ENCODE peak calls at places on chromosomes 12 and 14, in ten cellular contexts. One of them, this sample, is unnamed. For H3K27me3, the result is how much of the 10 kb centered on the place peaks cover.

GRCh38 chr14:40417777-40418401 is 985.7 kb upstream of the FBXO33 start:
- DNase-seq in body of pancreas: peak
- DNase-seq in endothelial cell of umbilical vein: no peak
- DNase-seq in mammary epithelial cell: no peak
- DNase-seq in lower lobe of right lung: no peak
- DNase-seq in cardiac muscle cell: peak
- DNase-seq in testis: peak
- DNase-seq in gastrocnemius medialis: no peak
- DNase-seq in ascending aorta: no peak
- DNase-seq in GM23338: peak
- DNase-seq in this sample: no peak

GRCh38 chr14:80134321-80134720 is 77.0 kb downstream of the DIO2 start:
- DNase-seq in ascending aorta: no peak
- DNase-seq in endothelial cell of umbilical vein: no peak
- DNase-seq in testis: no peak
- DNase-seq in mammary epithelial cell: no peak
- DNase-seq in cardiac muscle cell: no peak
- DNase-seq in gastrocnemius medialis: no peak
- DNase-seq in lower lobe of right lung: no peak
- DNase-seq in GM23338: no peak
- DNase-seq in body of pancreas: no peak
- DNase-seq in this sample: no peak

GRCh38 chr14:103074699-103075341 is 9.2 kb upstream of the LBHD2 start:
- DNase-seq in body of pancreas: peak
- DNase-seq in endothelial cell of umbilical vein: no peak
- DNase-seq in ascending aorta: no peak
- DNase-seq in gastrocnemius medialis: peak
- DNase-seq in cardiac muscle cell: peak
- DNase-seq in lower lobe of right lung: peak
- DNase-seq in mammary epithelial cell: no peak
- DNase-seq in testis: no peak
- DNase-seq in GM23338: peak
- DNase-seq in this sample: no peak

GRCh38 chr12:91106283-91106682 is 5.0 kb downstream of the LUM start:
- DNase-seq in ascending aorta: no peak
- DNase-seq in endothelial cell of umbilical vein: no peak
- DNase-seq in body of pancreas: no peak
- DNase-seq in cardiac muscle cell: no peak
- DNase-seq in testis: no peak
- DNase-seq in gastrocnemius medialis: no peak
- DNase-seq in mammary epithelial cell: no peak
- DNase-seq in GM23338: no peak
- DNase-seq in lower lobe of right lung: no peak
- DNase-seq in this sample: no peak

GRCh38 chr14:71658261-71658860 is 273.9 kb upstream of the RGS6 start:
- DNase-seq in mammary epithelial cell: no peak
- DNase-seq in endothelial cell of umbilical vein: peak
- DNase-seq in testis: no peak
- DNase-seq in ascending aorta: no peak
- DNase-seq in body of pancreas: no peak
- DNase-seq in gastrocnemius medialis: no peak
- DNase-seq in GM23338: no peak
- DNase-seq in lower lobe of right lung: no peak
- DNase-seq in cardiac muscle cell: no peak
- DNase-seq in this sample: no peak

GRCh38 chr14:70317969-70318634 is 41.4 kb downstream of the COX16 start:
- DNase-seq in testis: peak
- DNase-seq in body of pancreas: peak
- DNase-seq in gastrocnemius medialis: no peak
- DNase-seq in mammary epithelial cell: peak
- DNase-seq in GM23338: peak
- DNase-seq in lower lobe of right lung: no peak
- DNase-seq in endothelial cell of umbilical vein: peak
- DNase-seq in cardiac muscle cell: peak
- DNase-seq in ascending aorta: no peak
- DNase-seq in this sample: peak

GRCh38 chr14:79809849-79810612 is 401.3 kb downstream of the DIO2 start:
- DNase-seq in GM23338: peak
- DNase-seq in body of pancreas: no peak
- DNase-seq in gastrocnemius medialis: no peak
- DNase-seq in cardiac muscle cell: no peak
- DNase-seq in endothelial cell of umbilical vein: no peak
- DNase-seq in testis: peak
- DNase-seq in lower lobe of right lung: no peak
- DNase-seq in mammary epithelial cell: no peak
- DNase-seq in ascending aorta: no peak
- DNase-seq in this sample: peak

GRCh38 chr12:34406228-34406995 is 384.1 kb downstream of the ALG10 start:
- DNase-seq in endothelial cell of umbilical vein: no peak
- DNase-seq in gastrocnemius medialis: peak
- DNase-seq in testis: peak
- DNase-seq in GM23338: no peak
- DNase-seq in ascending aorta: no peak
- DNase-seq in body of pancreas: no peak
- DNase-seq in lower lobe of right lung: peak
- DNase-seq in cardiac muscle cell: no peak
- DNase-seq in mammary epithelial cell: no peak
- DNase-seq in this sample: no peak

GRCh38 chr14:85531141-85531593 is 1.2 kb downstream of the FLRT2 start:
- DNase-seq in endothelial cell of umbilical vein: peak
- DNase-seq in body of pancreas: peak
- DNase-seq in lower lobe of right lung: peak
- DNase-seq in gastrocnemius medialis: peak
- DNase-seq in ascending aorta: no peak
- DNase-seq in mammary epithelial cell: peak
- DNase-seq in testis: no peak
- DNase-seq in GM23338: peak
- DNase-seq in cardiac muscle cell: peak
- DNase-seq in this sample: peak

GRCh38 chr12:76757694-76758093 is 6.2 kb upstream of the ZDHHC17 start:
- DNase-seq in mammary epithelial cell: peak
- DNase-seq in ascending aorta: no peak
- DNase-seq in GM23338: no peak
- DNase-seq in gastrocnemius medialis: no peak
- DNase-seq in cardiac muscle cell: no peak
- DNase-seq in lower lobe of right lung: no peak
- DNase-seq in body of pancreas: no peak
- DNase-seq in endothelial cell of umbilical vein: no peak
- DNase-seq in testis: no peak
- DNase-seq in this sample: peak

GRCh38 chr12:32983332-32983731 is 86.8 kb upstream of the PKP2 start:
- DNase-seq in gastrocnemius medialis: no peak
- DNase-seq in testis: no peak
- DNase-seq in body of pancreas: no peak
- DNase-seq in mammary epithelial cell: no peak
- DNase-seq in ascending aorta: no peak
- DNase-seq in cardiac muscle cell: no peak
- DNase-seq in GM23338: no peak
- DNase-seq in endothelial cell of umbilical vein: no peak
- DNase-seq in lower lobe of right lung: no peak
- DNase-seq in this sample: no peak

GRCh38 chr12:110745632-110746284 is 3.1 kb upstream of the PPP1CC start:
- DNase-seq in GM23338: no peak
- DNase-seq in mammary epithelial cell: peak
- DNase-seq in testis: no peak
- DNase-seq in lower lobe of right lung: no peak
- DNase-seq in ascending aorta: no peak
- DNase-seq in gastrocnemius medialis: no peak
- DNase-seq in body of pancreas: no peak
- DNase-seq in endothelial cell of umbilical vein: no peak
- DNase-seq in cardiac muscle cell: no peak
- DNase-seq in this sample: no peak

GRCh38 chr12:110744697-110745264 is 2.1 kb upstream of the PPP1CC start:
- DNase-seq in lower lobe of right lung: no peak
- DNase-seq in cardiac muscle cell: no peak
- DNase-seq in mammary epithelial cell: peak
- DNase-seq in ascending aorta: no peak
- DNase-seq in endothelial cell of umbilical vein: no peak
- DNase-seq in body of pancreas: no peak
- DNase-seq in GM23338: no peak
- DNase-seq in testis: no peak
- DNase-seq in gastrocnemius medialis: no peak
- DNase-seq in this sample: peak

GRCh38 chr12:110743571-110744093 is 941 bp upstream of the PPP1CC start:
- DNase-seq in body of pancreas: peak
- DNase-seq in endothelial cell of umbilical vein: no peak
- DNase-seq in GM23338: peak
- DNase-seq in lower lobe of right lung: peak
- DNase-seq in testis: peak
- DNase-seq in cardiac muscle cell: no peak
- DNase-seq in gastrocnemius medialis: peak
- DNase-seq in mammary epithelial cell: peak
- DNase-seq in ascending aorta: no peak
- DNase-seq in this sample: no peak

GRCh38 chr12:110742718-110743570 is at the start of gene PPP1CC:
- DNase-seq in ascending aorta: peak
- DNase-seq in lower lobe of right lung: peak
- DNase-seq in GM23338: peak
- DNase-seq in mammary epithelial cell: peak
- DNase-seq in cardiac muscle cell: peak
- DNase-seq in body of pancreas: peak
- DNase-seq in endothelial cell of umbilical vein: peak
- DNase-seq in gastrocnemius medialis: peak
- DNase-seq in testis: peak
- DNase-seq in this sample: peak

DNA sequence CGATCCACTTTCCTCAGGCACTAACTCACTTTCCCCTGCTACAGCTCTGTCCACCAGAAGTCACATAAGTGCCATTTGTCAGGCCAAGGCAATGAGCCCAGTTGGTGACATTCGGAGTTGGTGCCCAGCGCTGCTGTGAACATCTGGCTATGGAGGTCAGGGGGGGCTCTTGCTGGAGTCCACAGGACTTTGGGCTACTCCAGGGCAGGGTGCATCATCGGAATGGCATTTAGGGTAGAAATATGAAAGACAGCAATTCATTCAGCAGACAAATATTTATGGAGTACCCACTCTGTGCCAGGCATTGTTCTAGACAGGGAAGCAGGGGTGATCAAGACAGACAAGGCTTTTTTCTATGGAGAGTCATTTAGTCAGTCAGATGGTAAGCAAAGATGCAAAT is 1.5 kb upstream of the PPP1CC start:
- DNase-seq in GM23338: no peak
- DNase-seq in gastrocnemius medialis: no peak
- DNase-seq in cardiac muscle cell: no peak
- DNase-seq in mammary epithelial cell: peak
- DNase-seq in lower lobe of right lung: no peak
- DNase-seq in endothelial cell of umbilical vein: peak
- DNase-seq in ascending aorta: no peak
- DNase-seq in body of pancreas: peak
- DNase-seq in testis: no peak
- DNase-seq in this sample: no peak
- TF ChIP-seq CTCF in GM23338: no peak
- TF ChIP-seq CTCF in gastrocnemius medialis: no peak
- TF ChIP-seq CTCF in cardiac muscle cell: no peak
- TF ChIP-seq CTCF in mammary epithelial cell: no peak
- TF ChIP-seq CTCF in lower lobe of right lung: no peak
- TF ChIP-seq CTCF in endothelial cell of umbilical vein: no peak
- TF ChIP-seq CTCF in ascending aorta: no peak
- TF ChIP-seq CTCF in body of pancreas: no peak
- TF ChIP-seq CTCF in testis: no peak
- TF ChIP-seq CTCF in this sample: no peak

DNA sequence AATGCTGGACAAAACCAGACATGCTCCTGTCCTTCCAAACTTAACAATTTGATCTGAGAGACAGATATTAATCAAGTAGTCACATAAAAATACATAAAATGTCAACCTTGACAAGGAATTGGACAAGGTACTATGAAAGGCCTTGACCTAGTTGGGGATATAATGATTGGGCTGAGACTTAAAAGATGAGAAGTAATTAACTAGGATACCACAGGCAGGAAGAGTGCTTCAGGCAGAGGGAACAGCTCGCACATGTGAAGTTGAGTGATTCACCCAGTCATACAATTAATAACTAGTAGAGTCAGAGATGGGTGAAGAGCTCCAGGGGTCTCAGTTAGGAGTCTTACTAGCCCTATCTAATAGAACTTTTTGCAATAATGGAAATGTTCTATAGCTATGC is 259.5 kb downstream of the MSRB3 start:
- DNase-seq in mammary epithelial cell: peak
- DNase-seq in gastrocnemius medialis: no peak
- DNase-seq in endothelial cell of umbilical vein: no peak
- DNase-seq in body of pancreas: no peak
- DNase-seq in testis: no peak
- DNase-seq in lower lobe of right lung: no peak
- DNase-seq in ascending aorta: no peak
- DNase-seq in cardiac muscle cell: no peak
- DNase-seq in GM23338: no peak
- DNase-seq in this sample: peak
- H3K4me3 ChIP-seq in mammary epithelial cell: no peak
- H3K4me3 ChIP-seq in gastrocnemius medialis: no peak
- H3K4me3 ChIP-seq in endothelial cell of umbilical vein: no peak
- H3K4me3 ChIP-seq in body of pancreas: no peak
- H3K4me3 ChIP-seq in testis: no peak
- H3K4me3 ChIP-seq in lower lobe of right lung: no peak
- H3K4me3 ChIP-seq in ascending aorta: no peak
- H3K4me3 ChIP-seq in cardiac muscle cell: no peak
- H3K4me3 ChIP-seq in GM23338: no peak
- H3K4me3 ChIP-seq in this sample: no peak

DNA sequence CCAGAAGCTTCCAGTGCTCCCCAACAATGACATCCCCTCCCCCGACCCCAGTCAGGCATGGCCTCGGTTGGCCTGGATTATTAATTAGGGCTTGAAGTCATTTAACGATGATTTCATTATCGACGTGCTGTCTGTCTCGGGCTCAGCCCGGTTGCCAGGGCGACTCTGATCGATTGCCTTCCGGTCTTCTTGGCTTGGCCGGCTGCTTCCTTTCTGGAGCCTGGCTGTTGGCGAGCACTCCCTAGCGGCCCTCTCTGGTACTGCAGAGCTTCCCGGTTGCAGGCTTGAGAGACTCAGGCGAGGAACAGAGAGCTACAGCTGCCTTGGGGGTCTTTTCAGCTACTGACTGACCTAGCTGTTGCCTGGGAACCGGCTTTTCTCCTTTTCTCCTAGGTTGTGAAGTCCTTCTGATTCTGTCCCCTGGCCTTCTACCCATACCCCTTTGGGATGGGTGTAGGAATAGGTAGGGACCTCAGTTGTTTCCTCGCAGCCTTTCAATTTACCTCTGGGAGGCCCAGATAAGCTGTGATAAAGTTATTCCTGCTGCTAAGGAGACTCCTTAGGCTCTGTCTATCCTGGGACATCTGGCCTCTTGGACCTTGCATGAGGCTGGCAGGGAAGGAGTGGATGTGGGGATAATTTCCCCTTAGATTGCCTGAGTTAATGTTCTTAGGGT is 5.5 kb upstream of the CISTR start:
- DNase-seq in GM23338: peak
- DNase-seq in cardiac muscle cell: peak
- DNase-seq in gastrocnemius medialis: peak
- DNase-seq in testis: peak
- DNase-seq in endothelial cell of umbilical vein: peak
- DNase-seq in mammary epithelial cell: peak
- DNase-seq in ascending aorta: peak
- DNase-seq in lower lobe of right lung: peak
- DNase-seq in body of pancreas: peak
- DNase-seq in this sample: peak
- H3K27me3 ChIP-seq in GM23338: half or more
- H3K27me3 ChIP-seq in cardiac muscle cell: half or more
- H3K27me3 ChIP-seq in gastrocnemius medialis: under half
- H3K27me3 ChIP-seq in testis: under half
- H3K27me3 ChIP-seq in endothelial cell of umbilical vein: half or more
- H3K27me3 ChIP-seq in mammary epithelial cell: under half
- H3K27me3 ChIP-seq in ascending aorta: under half
- H3K27me3 ChIP-seq in lower lobe of right lung: under half
- H3K27me3 ChIP-seq in body of pancreas: under half
- H3K27me3 ChIP-seq in this sample: under half

GRCh38 chr12:43349863-43350262 is 202.1 kb downstream of the ADAMTS20 start:
- DNase-seq in testis: no peak
- DNase-seq in mammary epithelial cell: no peak
- DNase-seq in gastrocnemius medialis: no peak
- DNase-seq in lower lobe of right lung: no peak
- DNase-seq in endothelial cell of umbilical vein: peak
- DNase-seq in body of pancreas: no peak
- DNase-seq in GM23338: no peak
- DNase-seq in cardiac muscle cell: no peak
- DNase-seq in ascending aorta: no peak
- DNase-seq in this sample: peak
- TF ChIP-seq CTCF in testis: no peak
- TF ChIP-seq CTCF in mammary epithelial cell: peak
- TF ChIP-seq CTCF in gastrocnemius medialis: no peak
- TF ChIP-seq CTCF in lower lobe of right lung: no peak
- TF ChIP-seq CTCF in endothelial cell of umbilical vein: peak
- TF ChIP-seq CTCF in body of pancreas: peak
- TF ChIP-seq CTCF in GM23338: peak
- TF ChIP-seq CTCF in cardiac muscle cell: peak
- TF ChIP-seq CTCF in ascending aorta: no peak
- TF ChIP-seq CTCF in this sample: no peak

This sample was measured in bronchial epithelial cell.